ENCODE peak calls at places on chromosome 3, in nine cellular contexts. R, C, T, Y, I, E, A, L and G are unnamed samples.
A peak's percentile ranks its signal among the peaks of the same experiment; 100 is the strongest.

GRCh38 chr3:176814252-176814651 is 383.0 kb downstream of the TBL1XR1 start:
- DNase-seq in Y (peak; percentile 49), T (peak; percentile 69), R (peak; percentile 42), I (peak; percentile 23), A (peak; percentile 32), C (peak; percentile 43), E (peak; percentile 78), L (peak; percentile 55), G (no peak)

GRCh38 chr3:56347219-56347871 is 120.9 kb downstream of the ERC2 start:
- DNase-seq in I (no peak), C (no peak), L (no peak), A (no peak), E (peak; percentile 16), T (no peak), R (peak; percentile 61), Y (peak; percentile 5), G (no peak)

GRCh38 chr3:120894285-120894684 is 13.7 kb upstream of the STXBP5L start:
- DNase-seq in T (no peak), I (no peak), C (no peak), L (no peak), A (no peak), E (peak; percentile 77), Y (peak; percentile 29), R (no peak), G (peak; percentile 91)

GRCh38 chr3:110813541-110813940 is 258.1 kb upstream of the NECTIN3 start:
- DNase-seq in C (peak; percentile 6), Y (no peak), E (peak; percentile 27), I (no peak), L (no peak), A (no peak), R (no peak), T (no peak), G (no peak)

GRCh38 chr3:68007621-68008226 is 353.3 kb upstream of the SUCLG2 start:
- DNase-seq in Y (no peak), I (no peak), R (no peak), L (no peak), C (no peak), A (no peak), T (no peak), E (no peak), G (no peak)

GRCh38 chr3:127070776-127071175 is 87.9 kb downstream of the PLXNA1 start:
- DNase-seq in R (no peak), T (no peak), Y (no peak), L (no peak), E (no peak), C (no peak), I (no peak), A (no peak), G (no peak)

GRCh38 chr3:124810970-124811369 is 76.2 kb downstream of the ITGB5 start:
- DNase-seq in C (no peak), Y (no peak), I (no peak), A (no peak), L (no peak), T (no peak), E (no peak), R (no peak), G (no peak)

GRCh38 chr3:182117583-182117982 is 405.9 kb downstream of the SOX2 start:
- DNase-seq in T (no peak), E (no peak), C (no peak), I (peak; percentile 94), L (no peak), Y (no peak), A (no peak), R (no peak), G (no peak)

GRCh38 chr3:39573392-39573791 is 105.9 kb downstream of the MOBP start:
- DNase-seq in L (no peak), Y (no peak), C (no peak), R (no peak), A (no peak), E (no peak), T (no peak), I (no peak), G (no peak)

GRCh38 chr3:73073091-73073707 is 11.7 kb downstream of the EBLN2 start:
- DNase-seq in L (peak; percentile 38), Y (no peak), T (no peak), E (no peak), R (no peak), C (peak; percentile 21), I (no peak), A (peak; percentile 15), G (no peak)

GRCh38 chr3:49022751-49023171 is 840 bp downstream of the NDUFAF3 start:
- DNase-seq in Y (no peak), I (no peak), A (peak; percentile 39), C (no peak), L (no peak), R (peak; percentile 37), T (peak; percentile 29), E (peak; percentile 49), G (no peak)

GRCh38 chr3:195260286-195260905 is 10.6 kb downstream of the XXYLT1 start:
- DNase-seq in L (no peak), E (peak; percentile 43), R (peak; percentile 72), I (no peak), T (peak; percentile 71), Y (peak; percentile 43), A (no peak), C (no peak), G (no peak)

GRCh38 chr3:196159952-196160804 is 51.0 kb downstream of the ZDHHC19 start:
- DNase-seq in R (peak; percentile 97), A (no peak), L (peak; percentile 57), E (peak; percentile 87), Y (peak; percentile 36), C (peak; percentile 93), T (no peak), I (peak; percentile 24), G (no peak)

GRCh38 chr3:117303446-117303845 is 593.9 kb downstream of the TUSC7 start:
- DNase-seq in C (peak; percentile 35), Y (no peak), R (no peak), E (no peak), A (no peak), T (no peak), L (no peak), I (no peak), G (no peak)

GRCh38 chr3:12829886-12830784 is 11.2 kb downstream of the RPL32 start:
- DNase-seq in E (peak; percentile 63), C (no peak), I (no peak), T (no peak), A (no peak), L (no peak), R (no peak), Y (no peak), G (no peak)
- TF ChIP-seq CTCF in E (peak; percentile 50), C (peak; percentile 8), I (no peak), T (no peak), A (no peak), L (peak; percentile 41), R (no peak), Y (no peak), G (peak; percentile 9)

GRCh38 chr3:169657351-169658124 is 6.0 kb downstream of the MECOM start:
- DNase-seq in E (peak; percentile 76), T (no peak), C (no peak), Y (no peak), A (peak; percentile 5), R (no peak), I (no peak), L (no peak), G (peak; percentile 89)

GRCh38 chr3:169660709-169661566 is 2.6 kb downstream of the MECOM start:
- DNase-seq in E (no peak), Y (no peak), T (peak; percentile 36), I (peak; percentile 49), L (no peak), A (no peak), R (no peak), C (peak; percentile 46), G (no peak)

GRCh38 chr3:169659096-169659521 is 4.4 kb downstream of the MECOM start:
- DNase-seq in E (no peak), I (no peak), L (no peak), Y (no peak), C (no peak), R (no peak), A (no peak), T (peak; percentile 58), G (no peak)

GRCh38 chr3:169659858-169660614 is 3.5 kb downstream of the MECOM start:
- DNase-seq in R (no peak), L (no peak), E (no peak), A (no peak), C (no peak), T (no peak), Y (no peak), I (no peak), G (no peak)

DNA sequence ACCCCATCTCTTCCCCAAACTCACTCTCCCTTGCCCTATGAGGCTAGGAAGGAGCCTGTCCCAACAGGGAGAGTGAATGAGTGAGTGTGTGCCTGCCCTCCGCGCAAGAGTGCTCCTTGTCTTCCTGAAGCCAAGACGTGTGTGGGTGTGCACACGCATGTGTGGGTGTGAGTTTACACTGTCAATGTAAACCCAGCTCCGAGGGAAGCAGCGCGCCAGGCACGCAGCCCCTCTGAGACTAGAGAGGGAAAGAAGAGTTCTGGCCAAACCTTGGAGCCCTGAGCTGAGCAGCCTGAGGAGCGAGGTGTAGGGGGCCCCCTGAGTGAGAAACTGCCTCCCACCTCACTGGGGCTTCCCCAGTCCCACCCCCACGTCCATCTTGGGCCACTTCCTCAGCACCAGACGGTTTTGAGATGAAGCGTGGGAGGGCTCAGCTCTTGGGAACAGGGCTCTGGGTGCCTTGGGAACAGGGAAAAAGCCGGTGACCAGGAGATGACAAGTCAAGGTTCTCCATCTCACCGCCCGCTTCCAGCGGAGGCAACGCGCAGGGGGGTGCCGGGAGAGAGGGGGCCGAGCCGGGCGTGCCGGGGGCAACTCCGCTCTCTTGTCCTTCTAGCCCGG is 5.1 kb downstream of the MECOM start:
- DNase-seq in R (no peak), A (no peak), E (no peak), C (peak; percentile 35), Y (no peak), T (peak; percentile 38), L (no peak), I (no peak), G (no peak)
- H3K4me3 ChIP-seq in R (no peak overlapping the region), A (no peak overlapping the region), E (no peak overlapping the region), C (no peak overlapping the region), Y (no peak overlapping the region), T (peak overlapping the region; percentile 81), L (no peak overlapping the region), I (peak overlapping the region; percentile 27), G (no peak overlapping the region)

GRCh38 chr3:53201190-53201504 is 40.1 kb downstream of the PRKCD start:
- DNase-seq in E (no peak), Y (no peak), R (no peak), C (no peak), L (no peak), I (no peak), T (no peak), A (no peak), G (no peak)
- TF ChIP-seq CTCF in E (no peak), Y (no peak), R (no peak), C (no peak), L (no peak), I (no peak), T (no peak), A (no peak), G (no peak)

DNA sequence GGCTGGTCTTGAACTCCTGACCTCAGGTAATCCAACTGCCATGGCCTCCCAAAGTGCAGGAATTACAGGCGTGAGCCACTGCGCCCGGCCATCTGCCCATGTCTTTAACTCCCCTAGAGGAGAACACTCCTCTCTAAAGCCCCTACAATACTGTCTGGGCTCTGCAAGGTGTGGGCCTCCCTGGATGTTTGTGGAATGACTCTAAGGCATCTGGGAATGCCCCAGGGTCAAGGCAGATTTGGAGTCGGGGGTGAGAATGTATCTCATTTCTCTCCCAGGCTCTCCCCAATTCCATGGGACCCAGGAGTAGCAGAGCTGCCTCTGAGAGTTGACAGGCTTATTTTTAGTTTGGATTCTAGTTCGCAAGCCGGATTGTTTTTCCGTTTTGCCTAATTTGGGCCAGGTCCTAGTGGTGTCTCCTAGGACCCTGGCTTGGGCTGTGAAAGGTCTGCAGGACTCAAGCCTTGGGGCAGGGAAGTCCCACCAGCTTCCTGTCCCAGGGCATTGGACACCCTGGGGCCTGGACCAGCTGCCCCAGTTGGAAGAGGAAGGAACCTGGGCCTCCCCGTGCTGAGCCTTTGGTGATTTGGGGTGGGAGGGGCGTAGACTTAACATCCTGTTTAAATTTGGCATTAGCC is 53.5 kb downstream of the MAGEF1 start:
- DNase-seq in A (no peak), T (peak; percentile 54), C (no peak), R (no peak), E (no peak), I (no peak), L (no peak), Y (no peak), G (no peak)
- H3K4me3 ChIP-seq in A (no peak overlapping the region), T (no peak overlapping the region), C (no peak overlapping the region), R (no peak overlapping the region), E (no peak overlapping the region), I (no peak overlapping the region), L (no peak overlapping the region), Y (no peak overlapping the region), G (no peak overlapping the region)